ENCODE peak calls at places on chromosomes 2 and 18, in six cellular contexts. K, G, O, M, I and X are unnamed samples.
A peak's percentile ranks its signal among the peaks of the same experiment; 100 is the strongest.

GRCh38 chr2:120526047-120526562 is 180.2 kb downstream of the INHBB start:
- DNase-seq in K (no peak), G (no peak), O (no peak), M (no peak), I (no peak), X (peak; percentile 37)

GRCh38 chr2:54497738-54498680 is 41.9 kb downstream of the SPTBN1 start:
- DNase-seq in K (no peak), G (no peak), O (no peak), M (no peak), I (no peak), X (peak; percentile 35)

GRCh38 chr2:8177550-8177949 is 504.3 kb upstream of the ID2 start:
- DNase-seq in K (no peak), G (no peak), O (no peak), M (no peak), I (no peak), X (no peak)

GRCh38 chr2:201248288-201248844 is 12.0 kb upstream of the CASP8 start:
- DNase-seq in K (no peak), G (no peak), O (no peak), M (no peak), I (no peak), X (no peak)

GRCh38 chr2:27351802-27352598 is 4.6 kb downstream of the GTF3C2 start:
- DNase-seq in K (no peak), G (no peak), O (peak; percentile 19), M (no peak), I (no peak), X (no peak)

GRCh38 chr2:174716785-174717184 is 47.5 kb downstream of the CHRNA1 start:
- DNase-seq in K (no peak), G (no peak), O (peak; percentile 39), M (no peak), I (no peak), X (no peak)

GRCh38 chr2:112074506-112074905 is 19.4 kb downstream of the TMEM87B start:
- DNase-seq in K (no peak), G (no peak), O (no peak), M (no peak), I (no peak), X (no peak)

GRCh38 chr2:39487398-39488250 is 50.5 kb upstream of the MAP4K3 start:
- DNase-seq in K (no peak), G (no peak), O (no peak), M (no peak), I (no peak), X (no peak)

GRCh38 chr2:111671426-111672150 is 212.4 kb downstream of the ANAPC1 start:
- DNase-seq in K (no peak), G (peak; percentile 23), O (no peak), M (no peak), I (no peak), X (no peak)

GRCh38 chr2:42098571-42099430 is 51.0 kb downstream of the PKDCC start:
- DNase-seq in K (no peak), G (no peak), O (no peak), M (no peak), I (no peak), X (no peak)

GRCh38 chr2:154762638-154763037 is 64.1 kb downstream of the KCNJ3 start:
- DNase-seq in K (no peak), G (no peak), O (no peak), M (no peak), I (peak; percentile 3), X (no peak)

GRCh38 chr18:24797987-24798386 is 337.6 kb downstream of the HRH4 start:
- DNase-seq in K (no peak), G (no peak), O (no peak), M (no peak), I (no peak), X (no peak)

GRCh38 chr2:119760237-119760807 is 600 bp downstream of the PTPN4 start:
- DNase-seq in K (peak; percentile 48), G (no peak), O (peak; percentile 39), M (no peak), I (peak; percentile 50), X (no peak)

GRCh38 chr2:219681301-219682290 is 54.2 kb downstream of the SLC4A3 start:
- DNase-seq in K (no peak), G (no peak), O (no peak), M (no peak), I (no peak), X (no peak)

GRCh38 chr18:24176727-24177416 is 38.0 kb downstream of the CABYR start:
- DNase-seq in K (peak; percentile 70), G (peak; percentile 29), O (peak; percentile 24), M (peak; percentile 29), I (peak; percentile 34), X (peak; percentile 86)

GRCh38 chr2:15810451-15811150 is 129.7 kb upstream of the MYCN start:
- DNase-seq in K (no peak), G (no peak), O (no peak), M (no peak), I (no peak), X (no peak)

GRCh38 chr2:10659898-10660568 is 29.7 kb downstream of the NOL10 start:
- DNase-seq in K (peak; percentile 47), G (peak; percentile 37), O (peak; percentile 51), M (peak; percentile 33), I (no peak), X (peak; percentile 70)

GRCh38 chr2:28955492-28955891 is 25.6 kb upstream of the TOGARAM2 start:
- DNase-seq in K (no peak), G (no peak), O (no peak), M (no peak), I (no peak), X (no peak)

GRCh38 chr2:160612266-160612864 is 118.8 kb upstream of the RBMS1 start:
- DNase-seq in K (no peak), G (no peak), O (no peak), M (no peak), I (no peak), X (no peak)

GRCh38 chr2:43133708-43134570 is 92.5 kb downstream of the ZFP36L2 start:
- DNase-seq in K (peak; percentile 78), G (no peak), O (peak; percentile 87), M (no peak), I (no peak), X (no peak)